ENCODE peak calls at places on chromosomes 12 and 14, in nine cellular contexts. I is NCI-H460; B is stimulated activated CD4-positive, alpha-beta T cell treated with anti-CD3 and anti-CD28 coated beads, Interleukin-2, amount 100 ng/mL, for 48 hours; S is GM19239; O is anterior cingulate cortex; X is hippocampal formation; V is AG09319; F is B cell; H is ELR. Y is an unnamed sample.

GRCh38 chr12:94092516-94093241 is 55.7 kb upstream of the PLXNC1 start:
- DNase-seq in I (no peak), B (no peak), S (no peak), O (no peak), X (no peak), V (no peak), F (no peak), H (peak), Y (no peak)

GRCh38 chr12:53381739-53382630 is 2.0 kb downstream of the SP1 start:
- DNase-seq in I (peak), B (no peak), S (no peak), O (no peak), X (peak), V (peak), F (peak), H (peak), Y (peak)

GRCh38 chr12:125871811-125872594 is 806.8 kb downstream of the AACS start:
- DNase-seq in I (no peak), B (no peak), S (no peak), O (no peak), X (no peak), V (no peak), F (no peak), H (no peak), Y (no peak)

GRCh38 chr12:132366341-132366861 is 37.0 kb upstream of the GALNT9 start:
- DNase-seq in I (no peak), B (no peak), S (no peak), O (no peak), X (no peak), V (no peak), F (no peak), H (no peak), Y (no peak)

GRCh38 chr14:67411820-67412421 is at the start of gene PLEK2:
- DNase-seq in I (peak), B (peak), S (no peak), O (no peak), X (no peak), V (no peak), F (no peak), H (peak), Y (no peak)

GRCh38 chr12:26027401-26027800 is 68.9 kb downstream of the RASSF8 start:
- DNase-seq in I (no peak), B (no peak), S (no peak), O (no peak), X (no peak), V (no peak), F (no peak), H (no peak), Y (no peak)

GRCh38 chr14:38203929-38204716 is 3.6 kb upstream of the SSTR1 start:
- DNase-seq in I (no peak), B (no peak), S (no peak), O (no peak), X (no peak), V (no peak), F (no peak), H (peak), Y (no peak)

GRCh38 chr12:49791156-49791555 is 37.1 kb downstream of the NCKAP5L start:
- DNase-seq in I (no peak), B (no peak), S (no peak), O (no peak), X (no peak), V (no peak), F (no peak), H (no peak), Y (no peak)

GRCh38 chr14:55398679-55399078 is 13.0 kb downstream of the ATG14 start:
- DNase-seq in I (no peak), B (no peak), S (no peak), O (no peak), X (no peak), V (peak), F (no peak), H (peak), Y (no peak)

GRCh38 chr12:60112063-60112462 is 516.2 kb downstream of the SLC16A7 start:
- DNase-seq in I (no peak), B (no peak), S (no peak), O (no peak), X (no peak), V (no peak), F (no peak), H (no peak), Y (no peak)

GRCh38 chr12:51887476-51888315 is at the start of gene ANKRD33:
- DNase-seq in I (no peak), B (no peak), S (no peak), O (no peak), X (no peak), V (no peak), F (no peak), H (no peak), Y (no peak)

GRCh38 chr12:68159681-68160304 is at the start of gene IFNG:
- DNase-seq in I (no peak), B (no peak), S (no peak), O (no peak), X (no peak), V (no peak), F (no peak), H (no peak), Y (peak)

GRCh38 chr12:81337891-81338290 is 260.0 kb downstream of the ACSS3 start:
- DNase-seq in I (no peak), B (no peak), S (no peak), O (no peak), X (no peak), V (no peak), F (no peak), H (peak), Y (no peak)

GRCh38 chr12:130788515-130788914 is 50.5 kb downstream of the STX2 start:
- DNase-seq in I (no peak), B (no peak), S (no peak), O (no peak), X (no peak), V (no peak), F (no peak), H (no peak), Y (no peak)

GRCh38 chr12:123041811-123042655 is 61.6 kb downstream of the ARL6IP4 start:
- DNase-seq in I (no peak), B (no peak), S (no peak), O (no peak), X (no peak), V (peak), F (no peak), H (no peak), Y (no peak)

GRCh38 chr12:114904254-114905003 is 220.5 kb upstream of the TBX3 start:
- DNase-seq in I (no peak), B (no peak), S (no peak), O (no peak), X (no peak), V (no peak), F (no peak), H (peak), Y (no peak)

GRCh38 chr12:100376166-100376565 is 19.3 kb downstream of the SLC17A8 start:
- DNase-seq in I (no peak), B (no peak), S (no peak), O (no peak), X (no peak), V (no peak), F (no peak), H (no peak), Y (no peak)

GRCh38 chr14:31893156-31893813 is 183.8 kb upstream of the ARHGAP5 start:
- DNase-seq in I (no peak), B (no peak), S (no peak), O (no peak), X (no peak), V (no peak), F (no peak), H (peak), Y (no peak)

GRCh38 chr12:79689477-79690155 is 1.1 kb downstream of the PAWR start:
- DNase-seq in I (peak), B (peak), S (peak), O (no peak), X (peak), V (no peak), F (peak), H (peak), Y (peak)

GRCh38 chr14:64815257-64815656 is 64.5 kb downstream of the SPTB start:
- DNase-seq in I (no peak), B (no peak), S (no peak), O (no peak), X (no peak), V (no peak), F (no peak), H (no peak), Y (no peak)

GRCh38 chr14:61841145-61841544 is 78.9 kb downstream of the SNAPC1 start:
- DNase-seq in I (no peak), B (no peak), S (no peak), O (no peak), X (no peak), V (no peak), F (no peak), H (no peak), Y (no peak)

GRCh38 chr12:117167769-117168168 is 22.5 kb downstream of the FBXO21 start:
- DNase-seq in I (no peak), B (no peak), S (no peak), O (no peak), X (no peak), V (no peak), F (no peak), H (no peak), Y (no peak)

GRCh38 chr12:107736914-107737313 is 24.0 kb downstream of the PRDM4 start:
- DNase-seq in I (no peak), B (no peak), S (peak), O (no peak), X (no peak), V (no peak), F (peak), H (no peak), Y (peak)

GRCh38 chr14:69695664-69696527 is 71.0 kb upstream of the SRSF5 start:
- DNase-seq in I (no peak), B (no peak), S (no peak), O (no peak), X (peak), V (peak), F (no peak), H (no peak), Y (no peak)

GRCh38 chr14:65658202-65658601 is 245.7 kb downstream of the FUT8 start:
- DNase-seq in I (no peak), B (no peak), S (no peak), O (no peak), X (no peak), V (peak), F (no peak), H (peak), Y (no peak)

GRCh38 chr14:29928342-29928640 is 644 bp upstream of the PRKD1 start:
- DNase-seq in I (no peak), B (no peak), S (no peak), O (no peak), X (no peak), V (no peak), F (no peak), H (no peak), Y (no peak)

GRCh38 chr14:25350071-25350470 is 300.1 kb upstream of the STXBP6 start:
- DNase-seq in I (no peak), B (no peak), S (no peak), O (no peak), X (no peak), V (no peak), F (no peak), H (no peak), Y (no peak)

GRCh38 chr12:13383379-13383778 is 186.9 kb downstream of the EMP1 start:
- DNase-seq in I (no peak), B (no peak), S (no peak), O (no peak), X (no peak), V (no peak), F (no peak), H (no peak), Y (no peak)

GRCh38 chr12:11555743-11556625 is 93.5 kb upstream of the ETV6 start:
- DNase-seq in I (no peak), B (no peak), S (no peak), O (no peak), X (no peak), V (no peak), F (no peak), H (no peak), Y (no peak)

GRCh38 chr12:84807249-84807648 is 105.3 kb downstream of the SLC6A15 start:
- DNase-seq in I (no peak), B (no peak), S (no peak), O (no peak), X (no peak), V (no peak), F (no peak), H (peak), Y (no peak)

GRCh38 chr12:15541996-15542631 is 219.8 kb downstream of the PTPRO start:
- DNase-seq in I (no peak), B (no peak), S (no peak), O (no peak), X (no peak), V (no peak), F (no peak), H (no peak), Y (no peak)

GRCh38 chr12:5083955-5084849 is 40.5 kb downstream of the KCNA5 start:
- DNase-seq in I (peak), B (peak), S (peak), O (peak), X (peak), V (no peak), F (no peak), H (peak), Y (peak)

GRCh38 chr12:24478254-24478653 is 470.6 kb downstream of the BCAT1 start:
- DNase-seq in I (no peak), B (no peak), S (no peak), O (no peak), X (no peak), V (no peak), F (no peak), H (no peak), Y (no peak)

GRCh38 chr14:72744416-72745120 is 149.3 kb downstream of the DPF3 start:
- DNase-seq in I (no peak), B (no peak), S (no peak), O (no peak), X (no peak), V (no peak), F (no peak), H (no peak), Y (no peak)

GRCh38 chr12:125634813-125635212 is 569.6 kb downstream of the AACS start:
- DNase-seq in I (no peak), B (no peak), S (no peak), O (no peak), X (no peak), V (no peak), F (no peak), H (no peak), Y (no peak)

GRCh38 chr14:73116079-73116665 is 20.1 kb upstream of the PSEN1 start:
- DNase-seq in I (no peak), B (no peak), S (no peak), O (no peak), X (no peak), V (no peak), F (no peak), H (no peak), Y (no peak)

GRCh38 chr12:94767971-94768370 is 117.6 kb upstream of the TMCC3 start:
- DNase-seq in I (no peak), B (no peak), S (no peak), O (no peak), X (no peak), V (no peak), F (no peak), H (no peak), Y (no peak)

GRCh38 chr14:75996488-75996887 is 10.9 kb downstream of the IFT43 start:
- DNase-seq in I (no peak), B (no peak), S (no peak), O (no peak), X (no peak), V (no peak), F (no peak), H (no peak), Y (no peak)

GRCh38 chr12:113263431-113263963 is 42.2 kb downstream of the TPCN1 start:
- DNase-seq in I (no peak), B (no peak), S (no peak), O (no peak), X (no peak), V (no peak), F (no peak), H (no peak), Y (no peak)

Y was measured in GM06990.